ENCODE peak calls at places on chromosomes 16 and 17, in five cellular contexts. K is GM12878, E is H1, U is HepG2, C is K562. T is an unnamed sample.

GRCh38 chr17:4208228-4208627 is 55.6 kb downstream of the ANKFY1 start:
- DNase-seq in K (no peak), E (no peak), U (no peak), C (no peak), T (no peak)

GRCh38 chr16:13077816-13078215 is 176.4 kb downstream of the SHISA9 start:
- DNase-seq in K (no peak), E (no peak), U (no peak), C (no peak), T (no peak)

GRCh38 chr17:79658811-79659207 is 48.0 kb upstream of the RBFOX3 start:
- DNase-seq in K (no peak), E (no peak), U (peak; percentile 27), C (peak; percentile 38), T (peak; percentile 63)

GRCh38 chr17:77543779-77544178 is 403.0 kb downstream of the SEC14L1 start:
- DNase-seq in K (no peak), E (no peak), U (no peak), C (no peak), T (no peak)

GRCh38 chr17:2442166-2442565 is 41.3 kb upstream of the MNT start:
- DNase-seq in K (no peak), E (no peak), U (no peak), C (no peak), T (no peak)

GRCh38 chr17:37098910-37099664 is 150.3 kb downstream of the AATF start:
- DNase-seq in K (no peak), E (no peak), U (no peak), C (no peak), T (no peak)

GRCh38 chr17:78991906-78992532 is 12.3 kb upstream of the LGALS3BP start:
- DNase-seq in K (no peak), E (no peak), U (no peak), C (no peak), T (no peak)

GRCh38 chr16:30678586-30678970 is 20.3 kb downstream of the FBRS start:
- DNase-seq in K (no peak), E (no peak), U (no peak), C (no peak), T (no peak)

GRCh38 chr17:47304191-47304590 is 19.6 kb upstream of the EFCAB13 start:
- DNase-seq in K (no peak), E (no peak), U (no peak), C (no peak), T (no peak)

GRCh38 chr17:67619555-67619954 is 98.2 kb upstream of the NOL11 start:
- DNase-seq in K (no peak), E (no peak), U (no peak), C (no peak), T (no peak)

GRCh38 chr17:79023886-79024771 is at the start of gene C1QTNF1:
- DNase-seq in K (no peak), E (no peak), U (no peak), C (peak; percentile 68), T (peak; percentile 70)

GRCh38 chr16:66881014-66881417 is 701 bp downstream of the PDP2 start:
- DNase-seq in K (no peak), E (no peak), U (no peak), C (peak; percentile 40), T (no peak)

GRCh38 chr16:77689971-77690370 is 32.3 kb upstream of the NUDT7 start:
- DNase-seq in K (no peak), E (no peak), U (no peak), C (no peak), T (no peak)

GRCh38 chr16:27286446-27286845 is 17.9 kb upstream of the NSMCE1 start:
- DNase-seq in K (no peak), E (no peak), U (peak; percentile 64), C (no peak), T (no peak)

GRCh38 chr17:17769869-17770361 is 66.9 kb downstream of the SREBF1 start:
- DNase-seq in K (no peak), E (no peak), U (no peak), C (no peak), T (no peak)

GRCh38 chr17:21287703-21288449 is 3.4 kb downstream of the MAP2K3 start:
- DNase-seq in K (peak; percentile 83), E (no peak), U (peak; percentile 97), C (no peak), T (no peak)

GRCh38 chr17:58970966-58971575 is 135.6 kb downstream of the TRIM37 start:
- DNase-seq in K (no peak), E (no peak), U (no peak), C (no peak), T (no peak)

GRCh38 chr17:66964083-66964771 is at the start of gene CACNG4:
- DNase-seq in K (no peak), E (no peak), U (no peak), C (peak; percentile 45), T (peak; percentile 47)

GRCh38 chr17:27244481-27245223 is 49.3 kb upstream of the WSB1 start:
- DNase-seq in K (no peak), E (no peak), U (peak; percentile 53), C (no peak), T (peak; percentile 55)

GRCh38 chr17:72104863-72105234 is 16.0 kb upstream of the SOX9 start:
- DNase-seq in K (no peak), E (no peak), U (no peak), C (no peak), T (no peak)

GRCh38 chr16:56047307-56048234 is 143.7 kb upstream of the GNAO1 start:
- DNase-seq in K (no peak), E (no peak), U (no peak), C (no peak), T (no peak)

GRCh38 chr17:35094902-35095301 is 24.8 kb downstream of the RAD51D start:
- DNase-seq in K (no peak), E (no peak), U (peak; percentile 14), C (no peak), T (no peak)

GRCh38 chr16:2205104-2205966 is at the start of gene MLST8:
- DNase-seq in K (peak; percentile 45), E (no peak), U (peak; percentile 65), C (peak; percentile 95), T (peak; percentile 69)

GRCh38 chr16:69724981-69725479 is 1.3 kb downstream of the NQO1 start:
- DNase-seq in K (no peak), E (no peak), U (peak; percentile 26), C (no peak), T (no peak)

GRCh38 chr16:75139498-75139897 is 8.8 kb upstream of the ZFP1 start:
- DNase-seq in K (no peak), E (no peak), U (no peak), C (no peak), T (no peak)

GRCh38 chr17:27519550-27519949 is 63.3 kb downstream of the KSR1 start:
- DNase-seq in K (peak; percentile 51), E (no peak), U (no peak), C (no peak), T (no peak)

GRCh38 chr16:8853611-8854010 is 15.2 kb downstream of the CARHSP1 start:
- DNase-seq in K (no peak), E (no peak), U (no peak), C (no peak), T (no peak)

GRCh38 chr16:15865742-15866141 is 8.9 kb upstream of the MYH11 start:
- DNase-seq in K (no peak), E (no peak), U (no peak), C (no peak), T (no peak)

GRCh38 chr16:71628810-71629209 is 2.8 kb downstream of the MARVELD3 start:
- DNase-seq in K (no peak), E (no peak), U (no peak), C (no peak), T (no peak)

GRCh38 chr16:65934443-65934842 is 432.0 kb upstream of the CDH5 start:
- DNase-seq in K (no peak), E (no peak), U (no peak), C (no peak), T (no peak)

GRCh38 chr16:10831899-10832886 is 13.6 kb upstream of the TVP23A start:
- DNase-seq in K (no peak), E (no peak), U (no peak), C (no peak), T (no peak)
- TF ChIP-seq ATF2 in K (no peak), E (no peak), U (no peak), C (no peak), T (no peak)

DNA sequence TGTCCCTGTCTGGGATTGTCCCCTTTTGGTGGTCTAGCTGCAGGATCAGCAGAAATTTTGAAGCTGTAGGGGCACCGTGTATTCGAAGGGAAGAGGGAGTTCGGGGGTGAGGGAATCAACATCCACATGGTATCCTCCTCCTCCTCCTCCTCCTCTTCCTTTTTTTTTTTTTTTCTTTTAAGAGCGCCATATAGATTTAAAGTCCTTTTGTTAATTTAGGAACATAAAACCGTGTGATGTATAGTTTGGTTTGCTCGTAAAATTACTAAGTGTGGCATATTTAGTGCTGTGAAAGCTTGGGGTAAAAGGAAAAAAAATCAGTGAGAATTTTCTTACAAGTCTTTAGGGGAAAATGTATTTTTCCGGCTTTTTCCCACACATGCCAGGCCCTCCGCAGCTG is 50.1 kb upstream of the GSE1 start:
- DNase-seq in K (no peak), E (no peak), U (no peak), C (no peak), T (no peak)
- TF ChIP-seq ATF2 in K (no peak), E (no peak), U (no peak), C (no peak), T (no peak)

DNA sequence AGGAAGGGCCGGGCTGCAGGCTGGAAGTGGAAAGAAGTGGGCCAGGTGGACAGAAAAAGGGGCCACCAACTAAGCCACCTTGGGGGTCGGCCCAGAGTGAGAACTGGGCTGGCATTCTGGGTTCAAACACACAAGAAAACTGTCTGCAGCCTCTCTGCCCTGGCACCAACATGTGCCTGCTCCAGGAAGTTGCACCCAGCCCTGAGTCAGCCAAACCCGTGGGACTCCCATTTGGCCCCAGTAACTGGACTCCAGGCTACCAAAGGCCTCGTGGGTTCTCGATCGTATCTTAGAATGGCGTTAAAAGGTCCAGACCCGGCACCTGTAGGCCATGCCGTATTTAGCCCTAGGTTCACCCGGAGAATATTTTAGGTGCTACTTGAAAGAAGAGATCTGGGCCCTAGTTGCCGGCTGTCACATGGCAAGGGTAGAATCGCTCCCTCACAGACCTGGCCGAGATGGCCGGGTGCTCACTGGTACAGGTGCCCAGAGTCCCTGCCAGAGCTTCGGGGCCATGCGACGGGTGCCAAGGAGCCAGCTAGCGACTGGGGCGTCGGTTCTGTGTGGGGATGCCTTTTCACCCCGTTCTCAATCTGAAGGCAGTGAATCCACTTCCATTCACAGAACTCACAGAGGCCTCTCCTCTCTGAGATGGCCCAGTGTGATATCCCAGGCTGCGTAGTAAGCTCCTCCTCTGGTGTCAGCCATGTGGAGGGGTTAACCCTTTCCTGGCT is 236.7 kb downstream of the MRTFB start:
- DNase-seq in K (no peak), E (no peak), U (no peak), C (no peak), T (no peak)
- TF ChIP-seq ATF2 in K (no peak), E (no peak), U (no peak), C (no peak), T (no peak)

DNA sequence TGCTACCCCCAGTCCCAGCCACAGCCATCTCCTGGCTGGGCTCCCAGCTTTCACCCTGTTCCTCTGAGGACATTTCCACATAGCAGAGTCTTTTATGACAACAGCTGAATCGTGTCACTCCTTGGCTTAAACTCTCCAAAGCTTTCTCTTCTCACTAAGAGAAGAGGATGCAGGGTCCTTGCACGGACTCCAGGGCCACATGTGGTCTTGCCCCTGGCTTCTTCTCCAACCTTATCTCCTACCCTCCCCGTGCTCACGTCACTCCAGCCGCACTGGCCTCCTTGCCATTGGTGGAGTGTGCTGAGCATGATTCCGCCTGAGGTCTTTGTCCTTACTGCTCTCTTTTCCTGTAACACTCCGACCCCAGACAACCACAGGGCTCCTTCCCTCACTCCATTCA is 39.9 kb upstream of the CCDC182 start:
- DNase-seq in K (no peak), E (no peak), U (no peak), C (no peak), T (no peak)
- TF ChIP-seq ATF2 in K (no peak), E (no peak), U (no peak), C (no peak), T (no peak)

T was measured in WTC11.